ENCODE peak calls at places on chromosomes 13 and 19, in nine cellular contexts. F is IMR-90, M is sigmoid colon, X is AG09319, T is osteocyte, S is mammary epithelial cell, L is fibroblast of the aortic adventitia, I is kidney, E is A549. N is an unnamed sample.

GRCh38 chr13:80116107-80116506 is 224.8 kb downstream of the SPRY2 start:
- DNase-seq in I (no peak), M (no peak), E (no peak), L (peak; percentile 85), X (peak; percentile 46), S (peak; percentile 32), T (no peak), F (peak; percentile 88), N (peak; percentile 52)

GRCh38 chr19:46009530-46010510 is 13.0 kb downstream of the PGLYRP1 start:
- DNase-seq in I (peak; percentile 80), L (peak; percentile 81), M (peak; percentile 74), X (no peak), E (peak; percentile 81), T (no peak), F (peak; percentile 58), S (peak; percentile 55), N (peak; percentile 68)

GRCh38 chr19:2426661-2427322 is 594 bp downstream of the TIMM13 start:
- DNase-seq in E (peak; percentile 39), L (peak; percentile 24), M (peak; percentile 79), I (peak; percentile 87), F (peak; percentile 14), T (no peak), S (peak; percentile 35), X (no peak), N (peak; percentile 35)

GRCh38 chr19:49570138-49570856 is 10.1 kb downstream of the NOSIP start:
- DNase-seq in X (peak; percentile 60), F (peak; percentile 84), S (peak; percentile 58), T (no peak), I (no peak), E (peak; percentile 92), M (no peak), L (peak; percentile 92), N (peak; percentile 86)

GRCh38 chr13:83943530-83944279 is 61.4 kb upstream of the SLITRK1 start:
- DNase-seq in F (no peak), T (no peak), I (no peak), X (no peak), M (no peak), E (no peak), L (no peak), S (no peak), N (no peak)

GRCh38 chr19:10112037-10112751 is 701 bp downstream of the P2RY11 start:
- DNase-seq in F (no peak), L (no peak), M (no peak), X (no peak), E (no peak), I (no peak), S (no peak), T (no peak), N (no peak)

GRCh38 chr13:113406321-113407102 is 42.6 kb upstream of the GRTP1 start:
- DNase-seq in L (no peak), T (no peak), M (peak; percentile 26), F (no peak), X (no peak), E (no peak), S (no peak), I (no peak), N (no peak)

GRCh38 chr13:65836066-65836465 is 1394.1 kb downstream of the PCDH9 start:
- DNase-seq in L (no peak), I (no peak), S (no peak), E (no peak), M (no peak), T (no peak), F (no peak), X (no peak), N (peak; percentile 3)

GRCh38 chr13:98456423-98456845 is 120.5 kb downstream of the STK24 start:
- DNase-seq in T (no peak), E (no peak), I (peak; percentile 53), S (no peak), X (no peak), F (no peak), L (no peak), M (no peak), N (no peak)

GRCh38 chr13:44307255-44307654 is 66.4 kb upstream of the SERP2 start:
- DNase-seq in E (no peak), S (no peak), T (no peak), L (no peak), I (no peak), M (no peak), X (no peak), F (peak; percentile 38), N (no peak)

GRCh38 chr13:49908637-49909036 is 27.5 kb downstream of the SPRYD7 start:
- DNase-seq in F (no peak), X (no peak), T (no peak), I (no peak), S (no peak), L (no peak), E (no peak), M (no peak), N (no peak)

GRCh38 chr13:50227356-50227755 is 212.1 kb downstream of the KCNRG start:
- DNase-seq in E (no peak), L (no peak), M (no peak), T (no peak), F (no peak), S (no peak), X (no peak), I (no peak), N (no peak)

GRCh38 chr19:55146648-55147218 is 2.3 kb downstream of the TNNT1 start:
- DNase-seq in I (no peak), F (no peak), L (no peak), S (no peak), E (peak; percentile 92), X (no peak), T (no peak), M (no peak), N (peak; percentile 32)

GRCh38 chr13:49874430-49874829 is 61.7 kb downstream of the SPRYD7 start:
- DNase-seq in I (no peak), X (no peak), F (no peak), L (no peak), E (no peak), T (no peak), S (no peak), M (no peak), N (no peak)

DNA sequence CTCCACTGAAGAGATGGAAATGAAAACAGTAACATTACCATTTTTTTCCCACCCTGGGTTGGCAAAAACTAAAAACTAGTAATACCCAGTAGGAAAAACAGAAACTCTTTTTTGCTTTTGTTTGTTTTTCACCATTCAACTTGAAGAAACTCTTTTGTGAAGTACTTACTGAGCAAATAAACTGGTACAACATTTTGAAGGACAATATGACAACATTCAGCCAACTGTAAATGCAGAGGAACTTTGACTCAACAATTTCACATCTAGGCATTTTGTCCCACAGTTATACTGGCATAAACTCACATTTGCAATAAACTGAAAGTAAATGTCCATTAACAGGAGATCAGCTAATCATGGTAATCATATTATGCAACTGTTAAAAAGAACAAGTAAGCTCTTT is 152.5 kb downstream of the RNF17 start:
- DNase-seq in F (no peak), T (no peak), L (no peak), M (no peak), I (no peak), E (no peak), X (no peak), S (no peak), N (no peak)
- TF ChIP-seq CTCF in F (no peak), T (no peak), L (no peak), M (no peak), I (no peak), E (no peak), X (no peak), S (no peak), N (no peak)

GRCh38 chr13:46683879-46684278 is 113.1 kb downstream of the ESD start:
- DNase-seq in M (no peak), T (no peak), X (no peak), I (no peak), S (no peak), L (no peak), E (no peak), F (peak; percentile 46), N (no peak)

GRCh38 chr13:46686171-46686570 is 110.8 kb downstream of the ESD start:
- DNase-seq in S (no peak), X (no peak), E (no peak), F (no peak), M (no peak), T (no peak), I (no peak), L (no peak), N (peak; percentile 62)

GRCh38 chr13:46684287-46685001 is 112.5 kb downstream of the ESD start:
- DNase-seq in L (no peak), T (no peak), F (no peak), S (no peak), M (no peak), X (no peak), I (no peak), E (no peak), N (no peak)

GRCh38 chr13:46685006-46685730 is 111.8 kb downstream of the ESD start:
- DNase-seq in L (no peak), I (no peak), X (no peak), E (no peak), T (no peak), S (no peak), M (no peak), F (no peak), N (no peak)

GRCh38 chr13:46687810-46688209 is 109.2 kb downstream of the ESD start:
- DNase-seq in I (no peak), T (no peak), S (peak; percentile 50), X (no peak), L (peak; percentile 46), M (no peak), F (peak; percentile 46), E (peak; percentile 25), N (peak; percentile 71)
- TF ChIP-seq CTCF in I (no peak), T (no peak), S (no peak), X (no peak), L (no peak), M (no peak), F (no peak), E (no peak), N (no peak)

DNA sequence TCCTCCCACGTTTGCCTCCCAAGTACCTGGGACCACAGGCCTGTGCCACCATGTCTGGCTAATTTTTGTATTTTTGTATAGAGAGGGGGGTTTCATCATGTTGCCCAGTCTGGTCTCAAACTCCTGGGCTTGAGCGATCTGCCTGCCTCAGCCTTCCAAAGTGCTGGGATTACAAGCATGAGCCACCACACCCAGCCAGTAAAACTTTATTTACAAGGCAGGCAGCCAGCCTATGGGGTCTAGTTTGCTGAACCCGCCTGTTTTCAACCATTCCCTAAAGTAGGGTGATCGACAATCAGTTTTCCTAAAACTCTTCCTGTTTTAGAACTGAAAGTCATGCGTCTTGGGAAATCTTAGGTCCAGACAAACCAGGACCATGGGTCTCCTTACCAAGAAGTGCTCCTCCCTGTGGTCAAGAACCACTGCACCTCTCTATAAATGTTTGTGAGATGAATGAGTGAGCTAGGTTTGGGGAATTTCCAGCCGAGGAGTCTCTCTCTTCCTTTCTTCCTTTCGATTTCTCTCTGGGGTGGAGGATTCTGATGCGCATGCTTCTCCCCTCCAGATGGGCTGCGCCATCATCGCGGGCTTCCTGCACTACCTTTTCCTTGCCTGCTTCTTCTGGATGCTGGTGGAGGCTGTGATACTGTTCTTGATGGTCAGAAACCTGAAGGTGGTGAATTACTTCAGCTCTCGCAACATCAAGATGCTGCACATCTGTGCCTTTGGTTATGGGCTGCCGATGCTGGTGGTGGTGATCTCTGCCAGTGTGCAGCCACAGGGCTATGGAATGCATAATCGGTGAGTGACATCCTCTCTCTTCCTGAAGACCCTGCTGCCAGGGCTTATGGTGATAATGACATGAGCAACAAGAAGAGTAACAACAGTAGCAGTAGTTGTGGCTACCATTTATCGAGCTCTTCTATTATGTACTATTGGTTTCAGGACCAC is 38.7 kb downstream of the ADGRE1 start:
- DNase-seq in M (no peak), T (no peak), F (no peak), E (peak; percentile 46), I (no peak), X (no peak), S (peak; percentile 6), L (no peak), N (no peak)
- TF ChIP-seq CTCF in M (no peak), T (no peak), F (no peak), E (peak; percentile 48), I (no peak), X (no peak), S (no peak), L (no peak), N (no peak)

GRCh38 chr13:109836629-109837607 is 50.5 kb upstream of the IRS2 start:
- DNase-seq in X (no peak), F (no peak), I (no peak), S (no peak), E (no peak), L (no peak), T (no peak), M (no peak), N (no peak)
- TF ChIP-seq CTCF in X (no peak), F (no peak), I (no peak), S (no peak), E (no peak), L (no peak), T (no peak), M (no peak), N (no peak)